ENCODE peak calls at places on chromosomes 3 and 15, in nine cellular contexts. E is GM06990; J is central memory CD4-positive, alpha-beta T cell; S is HFF-Myc; I is bronchial epithelial cell; H is SW480; Y is body of pancreas; M is activated CD4-positive, alpha-beta T cell treated with anti-CD3 and anti-CD28 coated beads for 4 hours; R is CD8-positive, alpha-beta T cell. A is an unnamed sample.

GRCh38 chr3:159128628-159129027 is 326.8 kb downstream of the MFSD1 start:
- DNase-seq in E (no peak), J (no peak), S (no peak), I (peak), H (peak), Y (no peak), M (no peak), R (no peak), A (no peak)

GRCh38 chr3:535566-536416 is 339.2 kb downstream of the CHL1 start:
- DNase-seq in E (no peak), J (no peak), S (no peak), I (peak), H (no peak), Y (peak), M (no peak), R (no peak), A (no peak)

GRCh38 chr3:119690043-119690656 is 12.7 kb upstream of the CFAP91 start:
- DNase-seq in E (no peak), J (no peak), S (no peak), I (peak), H (peak), Y (peak), M (no peak), R (no peak), A (no peak)

GRCh38 chr3:187296915-187297314 is 5.4 kb upstream of the MASP1 start:
- DNase-seq in E (no peak), J (no peak), S (no peak), I (no peak), H (no peak), Y (no peak), M (no peak), R (no peak), A (no peak)

GRCh38 chr3:44080507-44080906 is 161.2 kb upstream of the TOPAZ1 start:
- DNase-seq in E (no peak), J (no peak), S (no peak), I (no peak), H (no peak), Y (no peak), M (no peak), R (no peak), A (no peak)

GRCh38 chr15:59313703-59314332 is 58.9 kb downstream of the MYO1E start:
- DNase-seq in E (peak), J (no peak), S (no peak), I (peak), H (no peak), Y (peak), M (no peak), R (no peak), A (peak)

GRCh38 chr3:127002195-127003174 is 19.6 kb downstream of the PLXNA1 start:
- DNase-seq in E (no peak), J (no peak), S (peak), I (peak), H (peak), Y (peak), M (no peak), R (no peak), A (peak)

GRCh38 chr3:190615607-190616006 is 101.7 kb downstream of the IL1RAP start:
- DNase-seq in E (no peak), J (no peak), S (no peak), I (no peak), H (no peak), Y (no peak), M (no peak), R (no peak), A (no peak)

GRCh38 chr3:18761530-18761929 is 336.4 kb upstream of the SATB1 start:
- DNase-seq in E (no peak), J (no peak), S (no peak), I (no peak), H (no peak), Y (no peak), M (no peak), R (no peak), A (no peak)

GRCh38 chr3:127454051-127454450 is 136.5 kb downstream of the TPRA1 start:
- DNase-seq in E (no peak), J (no peak), S (no peak), I (no peak), H (no peak), Y (no peak), M (no peak), R (no peak), A (no peak)

GRCh38 chr3:159726231-159726964 is 262.2 kb upstream of the IL12A start:
- DNase-seq in E (no peak), J (no peak), S (no peak), I (peak), H (peak), Y (no peak), M (no peak), R (no peak), A (no peak)